ENCODE peak calls at places on chromosomes 3 and 15, in ten cellular contexts. F is IMR-90, Y is adrenal gland, C is body of pancreas, P is heart right ventricle, A is astrocyte, R is left ventricle myocardium inferior, E is kidney, T is psoas muscle, U is GM12878. H is an unnamed sample.

GRCh38 chr3:103047640-103048370 is 613.0 kb downstream of the ZPLD1 start:
- DNase-seq in U (no peak), E (no peak), T (no peak), Y (no peak), F (no peak), R (no peak), A (peak; percentile 70), C (no peak), P (no peak), H (no peak)

GRCh38 chr3:152183473-152183872 is 85.3 kb upstream of the MBNL1 start:
- DNase-seq in C (peak; percentile 34), F (peak; percentile 44), Y (peak; percentile 13), E (no peak), T (no peak), P (no peak), R (peak; percentile 39), A (no peak), U (no peak), H (peak; percentile 36)

GRCh38 chr3:11914041-11914440 is 67.4 kb upstream of the TAMM41 start:
- DNase-seq in Y (no peak), R (no peak), E (no peak), F (no peak), C (no peak), U (no peak), A (no peak), T (no peak), P (no peak), H (no peak)

GRCh38 chr15:58517682-58518525 is 86.1 kb downstream of the LIPC start:
- DNase-seq in U (peak; percentile 85), T (no peak), R (no peak), Y (no peak), F (no peak), C (no peak), E (no peak), P (no peak), A (no peak), H (no peak)

GRCh38 chr3:50971487-50971924 is 296.8 kb downstream of the DOCK3 start:
- DNase-seq in Y (peak; percentile 37), T (no peak), C (peak; percentile 48), F (peak; percentile 45), A (peak; percentile 11), R (no peak), E (no peak), U (no peak), P (no peak), H (peak; percentile 63)

GRCh38 chr3:42273351-42273750 is 7.4 kb upstream of the CCK start:
- DNase-seq in F (no peak), T (no peak), R (no peak), P (no peak), Y (no peak), U (no peak), A (no peak), E (no peak), C (no peak), H (no peak)

GRCh38 chr15:95371664-95372063 is 958.8 kb upstream of the NR2F2 start:
- DNase-seq in Y (no peak), A (peak; percentile 28), P (no peak), T (no peak), F (peak; percentile 79), U (no peak), R (no peak), E (no peak), C (no peak), H (no peak)

GRCh38 chr15:76150971-76151598 is 91.3 kb downstream of the TMEM266 start:
- DNase-seq in A (peak; percentile 37), R (peak; percentile 63), U (peak; percentile 77), Y (peak; percentile 67), C (peak; percentile 86), E (peak; percentile 82), T (peak; percentile 75), F (peak; percentile 88), P (peak; percentile 70), H (peak; percentile 87)

GRCh38 chr3:123802007-123802630 is 82.0 kb downstream of the MYLK start:
- DNase-seq in Y (no peak), P (no peak), U (no peak), E (no peak), T (no peak), C (no peak), F (no peak), A (no peak), R (no peak), H (no peak)

GRCh38 chr15:77179541-77179998 is 108.7 kb upstream of the TSPAN3 start:
- DNase-seq in A (peak; percentile 3), U (peak; percentile 74), P (no peak), C (no peak), F (no peak), Y (no peak), R (no peak), E (no peak), T (no peak), H (no peak)

GRCh38 chr3:122398920-122399319 is 14.9 kb downstream of the FAM162A start:
- DNase-seq in R (no peak), Y (no peak), U (no peak), F (no peak), A (no peak), E (no peak), P (no peak), C (no peak), T (no peak), H (no peak)

DNA sequence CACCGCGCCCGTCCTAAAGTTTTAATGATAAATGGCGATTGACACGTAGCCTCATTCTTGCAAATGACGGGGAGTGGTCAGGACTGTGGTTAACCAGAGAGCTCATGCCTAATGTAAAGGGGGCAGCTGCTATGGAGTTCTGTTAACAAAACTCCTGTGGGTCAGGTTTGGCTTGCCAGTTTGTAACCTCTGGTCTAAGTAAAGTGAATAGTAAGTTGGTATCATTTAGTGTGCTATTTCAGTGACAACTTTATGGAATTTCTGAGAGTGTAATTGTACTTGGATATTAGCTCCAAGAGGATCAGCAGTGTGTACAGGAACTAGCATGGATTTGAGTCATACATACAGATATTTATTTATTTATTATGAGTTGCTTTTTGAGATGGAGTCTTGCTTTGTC is 87.9 kb downstream of the RGMA start:
- DNase-seq in U (no peak), T (no peak), E (no peak), Y (no peak), A (peak; percentile 57), F (peak; percentile 19), R (no peak), P (no peak), C (no peak), H (no peak)
- H3K36me3 ChIP-seq in U (peaks cover 51% of the 10 kb centered on the region), T (peaks cover 100% of the 10 kb centered on the region), E (peaks cover 74% of the 10 kb centered on the region), Y (peaks cover 98% of the 10 kb centered on the region), A (peaks cover 85% of the 10 kb centered on the region), F (peaks cover 69% of the 10 kb centered on the region), R (peaks cover 100% of the 10 kb centered on the region), P (peaks cover 100% of the 10 kb centered on the region), C (peaks cover 16% of the 10 kb centered on the region), H (peaks cover 93% of the 10 kb centered on the region)

DNA sequence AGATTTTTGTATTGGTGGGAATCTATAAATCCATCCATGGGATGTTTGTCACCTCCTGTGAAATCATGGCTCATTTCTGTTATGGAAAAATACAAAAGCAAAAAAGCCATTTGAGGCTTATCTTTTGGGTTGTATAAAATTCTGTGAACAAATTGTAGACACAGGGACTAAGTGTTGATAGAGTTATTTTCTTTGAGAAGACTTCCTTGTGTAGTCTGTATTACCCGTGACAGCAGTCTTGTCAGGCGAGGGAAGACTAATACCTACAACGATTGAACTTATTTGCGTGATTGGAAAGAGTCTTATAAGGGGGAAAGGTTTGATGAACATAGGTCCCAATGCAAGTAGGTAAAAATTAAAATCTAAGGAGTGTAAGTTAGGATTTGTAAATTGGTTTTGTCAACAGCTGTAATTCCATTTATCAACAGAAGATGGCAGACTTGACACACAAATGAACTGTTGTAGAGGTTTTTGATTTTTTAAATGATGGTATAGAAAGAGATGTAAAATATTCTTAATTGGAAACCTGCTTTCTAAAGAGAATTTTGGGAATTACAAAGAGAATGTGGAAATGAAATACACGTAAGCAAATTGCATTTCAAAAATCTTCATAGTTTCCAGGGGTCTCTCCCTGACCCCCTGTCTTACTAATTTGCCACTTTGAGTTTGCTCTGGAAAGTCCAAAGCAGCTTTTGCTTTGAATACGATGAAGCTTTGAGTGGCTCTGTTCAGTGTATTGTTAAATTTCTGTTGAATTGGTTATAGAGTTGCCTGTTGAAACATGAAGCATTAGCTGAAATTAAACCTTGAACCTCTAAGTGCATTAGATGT is 33.2 kb downstream of the SLC25A26 start:
- DNase-seq in A (peak; percentile 22), Y (no peak), P (no peak), F (peak; percentile 67), C (no peak), U (no peak), E (no peak), R (no peak), T (no peak), H (no peak)
- TF ChIP-seq CTCF in A (peak; percentile 66), Y (peak; percentile 68), P (peak; percentile 86), F (peak; percentile 75), C (peak; percentile 84), U (peak; percentile 44), E (peak; percentile 59), R (peak; percentile 85), T (peak; percentile 88), H (peak; percentile 26)

GRCh38 chr15:100468265-100468664 is 60.5 kb downstream of the CERS3 start:
- DNase-seq in U (no peak), E (no peak), R (peak; percentile 17), F (no peak), Y (peak; percentile 36), T (no peak), P (peak; percentile 39), A (peak; percentile 20), C (peak; percentile 45), H (no peak)

GRCh38 chr15:100466073-100466472 is 62.7 kb downstream of the CERS3 start:
- DNase-seq in R (no peak), P (no peak), F (no peak), A (no peak), T (no peak), E (no peak), C (no peak), Y (no peak), U (no peak), H (no peak)

GRCh38 chr15:100463515-100463914 is 65.2 kb downstream of the CERS3 start:
- DNase-seq in U (no peak), T (no peak), A (no peak), P (no peak), E (no peak), Y (no peak), F (no peak), C (no peak), R (no peak), H (no peak)

GRCh38 chr15:100464256-100464655 is 64.5 kb downstream of the CERS3 start:
- DNase-seq in F (no peak), R (no peak), A (no peak), Y (no peak), C (no peak), E (no peak), U (no peak), T (no peak), P (no peak), H (no peak)

GRCh38 chr15:100464895-100465294 is 63.9 kb downstream of the CERS3 start:
- DNase-seq in A (no peak), E (no peak), R (no peak), C (no peak), P (no peak), U (no peak), F (no peak), T (no peak), Y (no peak), H (no peak)
- H3K36me3 ChIP-seq in A (no peaks in the 10 kb centered on the region), E (no peaks in the 10 kb centered on the region), R (no peaks in the 10 kb centered on the region), C (no peaks in the 10 kb centered on the region), P (no peaks in the 10 kb centered on the region), U (no peaks in the 10 kb centered on the region), F (no peaks in the 10 kb centered on the region), T (no peaks in the 10 kb centered on the region), Y (no peaks in the 10 kb centered on the region), H (no peaks in the 10 kb centered on the region)

DNA sequence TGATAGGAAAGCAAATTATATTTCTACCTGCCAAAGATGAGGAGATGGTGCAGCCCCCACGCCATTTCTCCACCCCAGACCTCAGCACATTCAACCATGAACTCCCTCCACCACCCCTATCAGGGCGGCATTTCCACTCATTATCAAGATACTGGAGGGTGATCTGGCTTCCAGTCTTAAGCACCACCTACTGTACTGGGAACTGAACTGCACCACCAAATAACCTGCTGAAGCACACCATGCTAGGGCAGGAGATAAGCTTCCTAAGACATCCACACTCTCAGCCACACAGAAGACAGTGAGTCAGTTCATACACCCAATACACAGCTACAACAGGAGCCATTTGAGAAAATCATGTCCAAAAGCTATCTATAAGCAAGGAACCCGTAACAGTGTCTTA is 98.8 kb downstream of the FGF7 start:
- DNase-seq in R (no peak), E (no peak), F (peak; percentile 33), A (no peak), P (no peak), U (no peak), T (no peak), C (no peak), Y (no peak), H (peak; percentile 12)
- TF ChIP-seq CTCF in R (peak; percentile 27), E (no peak), F (peak; percentile 19), A (no peak), P (no peak), U (no peak), T (no peak), C (no peak), Y (no peak), H (peak; percentile 51)